ENCODE peak calls at places on chromosome 2, in eight cellular contexts. T is activated naive CD4-positive, alpha-beta T cell treated with anti-CD3 and anti-CD28 coated beads, Interleukin-2, amount 50 U/mL, for 16 hours; G is COR-L47; U is mammary epithelial cell; C is iris pigment epithelial cell; L is M059J; S is activated T-helper 1 cell treated with Interleukin-2 at 50 U/mL for 16 hours; H is stimulated activated CD4-positive, alpha-beta T cell treated with anti-CD3 and anti-CD28 coated beads, Interleukin-12 subunit alpha, Interleukin-12 subunit beta, amount 100 ng/mL, for 4 hours. D is an unnamed sample.

GRCh38 chr2:237200462-237200861 is 114.8 kb downstream of the COPS8 start:
- DNase-seq in L (no peak), T (no peak), C (no peak), H (no peak), U (no peak), G (no peak), S (no peak), D (no peak)

GRCh38 chr2:28695245-28695647 is 56.4 kb upstream of the PPP1CB start:
- DNase-seq in S (no peak), H (no peak), T (no peak), L (no peak), U (no peak), C (peak; percentile 12), G (no peak), D (no peak)

GRCh38 chr2:38474833-38475566 is 97.9 kb upstream of the ATL2 start:
- DNase-seq in C (no peak), H (no peak), U (no peak), S (no peak), L (peak; percentile 6), T (no peak), G (no peak), D (no peak)

GRCh38 chr2:46373238-46373637 is 76.0 kb downstream of the EPAS1 start:
- DNase-seq in L (no peak), G (no peak), C (no peak), H (no peak), U (no peak), S (no peak), T (no peak), D (no peak)

GRCh38 chr2:207143474-207144190 is 22.1 kb downstream of the KLF7 start:
- DNase-seq in U (no peak), H (peak; percentile 43), S (peak; percentile 36), T (peak; percentile 63), L (peak; percentile 89), C (peak; percentile 82), G (no peak), D (no peak)

GRCh38 chr2:229170907-229171306 is 100.2 kb downstream of the PID1 start:
- DNase-seq in U (no peak), S (no peak), C (peak; percentile 31), H (no peak), G (no peak), L (no peak), T (no peak), D (peak; percentile 22)

GRCh38 chr2:120539937-120540718 is 194.2 kb downstream of the INHBB start:
- DNase-seq in H (no peak), T (no peak), C (peak; percentile 95), U (peak; percentile 67), S (no peak), G (no peak), L (peak; percentile 90), D (peak; percentile 91)

GRCh38 chr2:191126386-191126785 is 24.4 kb downstream of the STAT4 start:
- DNase-seq in T (no peak), H (no peak), S (no peak), G (no peak), L (no peak), C (no peak), U (no peak), D (no peak)

GRCh38 chr2:240999001-240999791 is 778 bp downstream of the SNED1 start:
- DNase-seq in T (peak; percentile 8), H (no peak), L (no peak), G (no peak), C (peak; percentile 20), U (no peak), S (no peak), D (no peak)

GRCh38 chr2:129587426-129588064 is 391.9 kb upstream of the RAB6C start:
- DNase-seq in H (no peak), T (no peak), L (no peak), C (no peak), S (no peak), G (no peak), U (no peak), D (no peak)

GRCh38 chr2:42217307-42217706 is 48.2 kb downstream of the EML4 start:
- DNase-seq in H (no peak), G (no peak), U (no peak), C (no peak), T (no peak), S (no peak), L (no peak), D (no peak)

GRCh38 chr2:227864161-227864756 is 7.2 kb upstream of the DAW1 start:
- DNase-seq in C (peak; percentile 84), L (no peak), S (no peak), U (no peak), H (no peak), T (no peak), G (no peak), D (no peak)

GRCh38 chr2:233915133-233915532 is 2.0 kb upstream of the TRPM8 start:
- DNase-seq in C (peak; percentile 12), H (no peak), U (no peak), L (peak; percentile 10), T (no peak), S (no peak), G (no peak), D (peak; percentile 33)

GRCh38 chr2:121626777-121627524 is 22.3 kb downstream of the CLASP1 start:
- DNase-seq in C (peak; percentile 95), H (no peak), G (no peak), L (peak; percentile 49), U (no peak), S (no peak), T (no peak), D (no peak)

GRCh38 chr2:133264951-133265949 is 303.0 kb downstream of the NCKAP5 start:
- DNase-seq in C (no peak), T (no peak), U (no peak), S (no peak), L (peak; percentile 77), H (no peak), G (no peak), D (peak; percentile 23)

GRCh38 chr2:32647180-32647651 is 19.4 kb downstream of the TTC27 start:
- DNase-seq in G (no peak), T (no peak), H (no peak), L (peak; percentile 2), U (no peak), C (peak; percentile 93), S (no peak), D (peak; percentile 35)

GRCh38 chr2:133422946-133423345 is 145.3 kb downstream of the NCKAP5 start:
- DNase-seq in C (peak; percentile 79), H (no peak), G (no peak), U (peak; percentile 73), T (no peak), S (no peak), L (peak; percentile 85), D (no peak)

GRCh38 chr2:70433315-70433714 is 120.3 kb downstream of the TGFA start:
- DNase-seq in S (no peak), C (no peak), T (no peak), L (no peak), H (no peak), U (no peak), G (no peak), D (no peak)

GRCh38 chr2:217857624-217858506 is 144.9 kb downstream of the TNS1 start:
- DNase-seq in C (no peak), H (no peak), U (no peak), G (no peak), T (no peak), L (no peak), S (no peak), D (no peak)

GRCh38 chr2:175022923-175023322 is 17.7 kb upstream of the CHN1 start:
- DNase-seq in C (no peak), U (no peak), G (no peak), H (no peak), S (no peak), T (no peak), L (no peak), D (no peak)

GRCh38 chr2:27959496-27959895 is 69.0 kb downstream of the BABAM2 start:
- DNase-seq in L (peak; percentile 70), H (no peak), U (peak; percentile 38), S (no peak), G (no peak), T (no peak), C (peak; percentile 82), D (peak; percentile 56)

GRCh38 chr2:190469770-190470169 is 61.6 kb downstream of the MFSD6 start:
- DNase-seq in U (peak; percentile 89), S (no peak), C (peak; percentile 54), L (peak; percentile 91), T (no peak), H (no peak), G (peak; percentile 95), D (peak; percentile 43)

GRCh38 chr2:177064417-177064816 is 148.2 kb upstream of the HNRNPA3 start:
- DNase-seq in U (no peak), G (no peak), T (no peak), S (no peak), L (no peak), H (no peak), C (no peak), D (no peak)

GRCh38 chr2:189407161-189407943 is 33.9 kb upstream of the WDR75 start:
- DNase-seq in C (peak; percentile 83), G (no peak), H (no peak), T (no peak), L (peak; percentile 66), U (peak; percentile 22), S (no peak), D (peak; percentile 71)

GRCh38 chr2:112493858-112494648 is 12.1 kb downstream of the TTL start:
- DNase-seq in U (peak; percentile 65), S (no peak), G (no peak), C (peak; percentile 74), H (no peak), T (no peak), L (peak; percentile 71), D (peak; percentile 74)

GRCh38 chr2:118830121-118830520 is 17.3 kb downstream of the EN1 start:
- DNase-seq in H (no peak), G (no peak), C (peak; percentile 28), U (no peak), T (no peak), L (peak; percentile 45), S (no peak), D (no peak)

GRCh38 chr2:223641062-223641461 is 38.9 kb upstream of the SCG2 start:
- DNase-seq in T (no peak), C (peak; percentile 58), U (no peak), S (no peak), H (no peak), L (peak; percentile 64), G (no peak), D (no peak)

GRCh38 chr2:191166111-191166755 is 15.4 kb upstream of the STAT4 start:
- DNase-seq in G (no peak), L (peak; percentile 76), C (peak; percentile 85), T (no peak), S (no peak), U (peak; percentile 81), H (no peak), D (peak; percentile 44)

D was measured in ELR.